ENCODE peak calls at places on chromosome 5, in four cellular contexts. Z is mesenchymal stem cell, J is IMR-90, G is H1. B is an unnamed sample.

GRCh38 chr5:169195601-169196000 is 105.3 kb downstream of the SLIT3 start:
- DNase-seq in Z (no peak), J (no peak), G (no peak), B (no peak)

GRCh38 chr5:152264656-152265055 is 140.4 kb downstream of the NMUR2 start:
- DNase-seq in Z (no peak), J (no peak), G (no peak), B (no peak)

GRCh38 chr5:139651863-139652787 is 4.0 kb downstream of the CXXC5 start:
- DNase-seq in Z (peak), J (peak), G (no peak), B (no peak)

GRCh38 chr5:138503487-138504270 is 38.4 kb downstream of the EGR1 start:
- DNase-seq in Z (peak), J (peak), G (no peak), B (peak)

GRCh38 chr5:28403846-28404245 is 1365.5 kb upstream of the CDH9 start:
- DNase-seq in Z (no peak), J (no peak), G (no peak), B (peak)

GRCh38 chr5:88829053-88829452 is 53.9 kb downstream of the MEF2C start:
- DNase-seq in Z (no peak), J (no peak), G (no peak), B (peak)

GRCh38 chr5:111680737-111681413 is 76.1 kb downstream of the NREP start:
- DNase-seq in Z (peak), J (peak), G (no peak), B (no peak)

GRCh38 chr5:101687630-101688029 is 608.5 kb downstream of the SLCO4C1 start:
- DNase-seq in Z (peak), J (no peak), G (no peak), B (no peak)

GRCh38 chr5:73591102-73591695 is 25.7 kb downstream of the UTP15 start:
- DNase-seq in Z (peak), J (peak), G (no peak), B (peak)

GRCh38 chr5:171308453-171309275 is at the start of gene TLX3:
- DNase-seq in Z (peak), J (peak), G (peak), B (peak)

GRCh38 chr5:173459225-173459624 is 131.0 kb upstream of the STC2 start:
- DNase-seq in Z (no peak), J (no peak), G (no peak), B (no peak)

GRCh38 chr5:173458819-173459218 is 130.6 kb upstream of the STC2 start:
- DNase-seq in Z (peak), J (peak), G (no peak), B (no peak)

GRCh38 chr5:173455599-173455957 is 127.4 kb upstream of the STC2 start:
- DNase-seq in Z (no peak), J (no peak), G (no peak), B (no peak)

GRCh38 chr5:173456751-173457171 is 128.5 kb upstream of the STC2 start:
- DNase-seq in Z (peak), J (peak), G (no peak), B (no peak)

DNA sequence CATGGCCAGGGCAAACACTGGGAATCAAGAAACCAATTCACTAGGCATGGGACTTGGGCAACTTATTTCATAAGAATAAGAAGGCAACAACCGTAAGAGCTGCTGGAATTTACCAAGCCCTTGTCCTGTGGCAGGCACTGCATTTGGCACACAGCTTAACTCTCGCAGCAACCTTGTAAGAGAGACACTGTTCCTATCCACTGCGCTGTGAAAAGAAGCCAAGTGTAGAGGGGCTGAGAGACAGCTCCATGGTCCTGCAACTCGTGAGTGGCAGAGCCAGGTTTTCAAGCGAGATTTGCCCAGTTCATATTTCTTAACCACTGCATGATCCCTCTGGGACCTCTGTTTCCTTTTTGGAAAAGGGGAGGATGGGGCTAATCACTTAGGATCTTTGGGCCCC is 129.3 kb upstream of the STC2 start:
- DNase-seq in Z (peak), J (no peak), G (no peak), B (no peak)
- H3K9ac ChIP-seq in Z (peak), J (peak), G (no peak), B (no peak)

GRCh38 chr5:132369012-132369470 is 469 bp upstream of the SLC22A5 start:
- DNase-seq in Z (peak), J (no peak), G (no peak), B (no peak)
- H4K8ac ChIP-seq in Z (peak), J (peak), G (peak), B (peak)

GRCh38 chr5:136135536-136135935 is 2.9 kb downstream of the SMAD5 start:
- DNase-seq in Z (no peak), J (peak), G (no peak), B (no peak)

GRCh38 chr5:136132087-136132486 is 558 bp upstream of the SMAD5 start:
- DNase-seq in Z (no peak), J (no peak), G (no peak), B (peak)

GRCh38 chr5:136132557-136133415 is at the start of gene SMAD5:
- DNase-seq in Z (peak), J (peak), G (peak), B (peak)

GRCh38 chr5:136133416-136134383 is 1.1 kb downstream of the SMAD5 start:
- DNase-seq in Z (peak), J (peak), G (no peak), B (peak)

GRCh38 chr5:136134653-136135052 is 2.0 kb downstream of the SMAD5 start:
- DNase-seq in Z (no peak), J (no peak), G (no peak), B (no peak)
- H3K9ac ChIP-seq in Z (peak), J (no peak), G (no peak), B (no peak)

DNA sequence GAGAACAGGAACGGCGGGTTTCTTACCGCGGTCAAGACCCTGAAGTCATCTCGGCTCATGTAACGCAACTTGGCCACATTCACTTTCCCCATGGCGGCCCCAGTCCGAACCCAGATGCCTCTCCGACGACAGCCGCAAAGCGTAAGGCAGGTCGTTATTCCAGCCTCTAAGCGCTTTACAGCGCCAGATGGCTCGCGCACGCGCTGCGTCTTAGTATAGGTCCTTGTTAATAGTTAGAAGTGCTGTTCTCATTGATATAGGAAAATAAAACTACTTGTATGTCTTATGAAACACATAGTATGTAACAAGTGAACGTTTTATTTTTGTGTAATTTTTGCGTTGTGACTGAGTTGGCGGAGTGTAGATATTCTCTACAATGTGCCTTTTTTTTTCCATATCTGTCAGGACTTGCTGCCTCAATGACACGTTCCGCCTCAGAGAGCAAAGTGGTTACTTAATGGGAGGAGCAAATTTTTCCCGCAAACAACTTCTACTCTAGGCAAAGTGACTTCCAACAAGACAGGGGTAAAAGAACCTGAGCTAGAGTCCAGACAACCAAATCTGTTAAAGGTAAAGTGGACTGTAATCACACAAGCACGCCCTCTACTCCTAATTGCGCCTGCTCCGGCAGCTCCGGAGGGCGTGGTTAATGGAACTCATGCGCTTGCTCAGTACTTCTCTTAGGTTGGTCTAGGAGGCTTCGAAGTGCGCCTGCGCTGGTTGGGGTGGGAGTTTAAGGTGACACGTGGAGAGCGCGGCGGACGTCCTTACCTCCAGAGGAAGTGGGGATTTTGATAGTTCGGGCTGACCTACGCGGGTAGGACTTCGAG is at the start of gene RIOK2:
- DNase-seq in Z (peak), J (peak), G (peak), B (peak)
- H4K8ac ChIP-seq in Z (peak), J (peak), G (peak), B (peak)

GRCh38 chr5:173323121-173323798 is 5.0 kb downstream of the STC2 start:
- DNase-seq in Z (no peak), J (no peak), G (no peak), B (no peak)
- H3K9ac ChIP-seq in Z (peak), J (peak), G (no peak), B (no peak)

B was measured in mesendoderm.